ENCODE peak calls at places on chromosomes 4 and X, in ten cellular contexts. One of them, this sample, is unnamed.
A peak's percentile ranks its signal among the peaks of the same experiment; 100 is the strongest.

GRCh38 chrX:123962006-123962485 is 540 bp downstream of the STAG2 start:
- DNase-seq in nephron progenitor cell: no peak
- DNase-seq in mesothelial cell of epicardium: no peak
- DNase-seq in T-cell: peak; percentile 15
- DNase-seq in glutamatergic neuron: no peak
- DNase-seq in activated T-cell treated with anti-CD3 and anti-CD28 coated beads for 48 hours: no peak
- DNase-seq in neural crest cell: no peak
- DNase-seq in CD8-positive, alpha-beta T cell: no peak
- DNase-seq in GM23338: peak; percentile 59
- DNase-seq in GM03348: no peak
- DNase-seq in this sample: no peak

GRCh38 chr4:103150677-103151076 is 47.5 kb downstream of the CENPE start:
- DNase-seq in nephron progenitor cell: no peak
- DNase-seq in mesothelial cell of epicardium: no peak
- DNase-seq in T-cell: no peak
- DNase-seq in glutamatergic neuron: no peak
- DNase-seq in activated T-cell treated with anti-CD3 and anti-CD28 coated beads for 48 hours: no peak
- DNase-seq in neural crest cell: no peak
- DNase-seq in CD8-positive, alpha-beta T cell: no peak
- DNase-seq in GM23338: no peak
- DNase-seq in GM03348: peak; percentile 24
- DNase-seq in this sample: no peak

GRCh38 chr4:6988016-6988715 is 55.0 kb upstream of the TADA2B start:
- DNase-seq in nephron progenitor cell: no peak
- DNase-seq in mesothelial cell of epicardium: no peak
- DNase-seq in T-cell: no peak
- DNase-seq in glutamatergic neuron: no peak
- DNase-seq in activated T-cell treated with anti-CD3 and anti-CD28 coated beads for 48 hours: no peak
- DNase-seq in neural crest cell: no peak
- DNase-seq in CD8-positive, alpha-beta T cell: no peak
- DNase-seq in GM23338: no peak
- DNase-seq in GM03348: no peak
- DNase-seq in this sample: peak; percentile 23

GRCh38 chr4:150033937-150034336 is 44.3 kb upstream of the DCLK2 start:
- DNase-seq in nephron progenitor cell: no peak
- DNase-seq in mesothelial cell of epicardium: no peak
- DNase-seq in T-cell: no peak
- DNase-seq in glutamatergic neuron: no peak
- DNase-seq in activated T-cell treated with anti-CD3 and anti-CD28 coated beads for 48 hours: no peak
- DNase-seq in neural crest cell: no peak
- DNase-seq in CD8-positive, alpha-beta T cell: no peak
- DNase-seq in GM23338: no peak
- DNase-seq in GM03348: no peak
- DNase-seq in this sample: no peak

GRCh38 chr4:55498051-55498450 is 48.7 kb downstream of the CLOCK start:
- DNase-seq in nephron progenitor cell: no peak
- DNase-seq in mesothelial cell of epicardium: no peak
- DNase-seq in T-cell: no peak
- DNase-seq in glutamatergic neuron: no peak
- DNase-seq in activated T-cell treated with anti-CD3 and anti-CD28 coated beads for 48 hours: no peak
- DNase-seq in neural crest cell: no peak
- DNase-seq in CD8-positive, alpha-beta T cell: no peak
- DNase-seq in GM23338: no peak
- DNase-seq in GM03348: peak; percentile 22
- DNase-seq in this sample: no peak

GRCh38 chr4:93184093-93184492 is 644.5 kb upstream of the ATOH1 start:
- DNase-seq in nephron progenitor cell: no peak
- DNase-seq in mesothelial cell of epicardium: no peak
- DNase-seq in T-cell: no peak
- DNase-seq in glutamatergic neuron: no peak
- DNase-seq in activated T-cell treated with anti-CD3 and anti-CD28 coated beads for 48 hours: no peak
- DNase-seq in neural crest cell: no peak
- DNase-seq in CD8-positive, alpha-beta T cell: no peak
- DNase-seq in GM23338: no peak
- DNase-seq in GM03348: no peak
- DNase-seq in this sample: no peak

GRCh38 chr4:119715490-119716445 is 87.2 kb upstream of the PDE5A start:
- DNase-seq in nephron progenitor cell: no peak
- DNase-seq in mesothelial cell of epicardium: no peak
- DNase-seq in T-cell: no peak
- DNase-seq in glutamatergic neuron: no peak
- DNase-seq in activated T-cell treated with anti-CD3 and anti-CD28 coated beads for 48 hours: no peak
- DNase-seq in neural crest cell: no peak
- DNase-seq in CD8-positive, alpha-beta T cell: no peak
- DNase-seq in GM23338: no peak
- DNase-seq in GM03348: no peak
- DNase-seq in this sample: no peak

GRCh38 chrX:117063224-117063623 is 600.4 kb upstream of the CT83 start:
- DNase-seq in nephron progenitor cell: no peak
- DNase-seq in mesothelial cell of epicardium: no peak
- DNase-seq in T-cell: no peak
- DNase-seq in glutamatergic neuron: no peak
- DNase-seq in activated T-cell treated with anti-CD3 and anti-CD28 coated beads for 48 hours: no peak
- DNase-seq in neural crest cell: no peak
- DNase-seq in CD8-positive, alpha-beta T cell: no peak
- DNase-seq in GM23338: no peak
- DNase-seq in GM03348: no peak
- DNase-seq in this sample: no peak

GRCh38 chr4:3111461-3111860 is 37.0 kb downstream of the HTT start:
- DNase-seq in nephron progenitor cell: no peak
- DNase-seq in mesothelial cell of epicardium: no peak
- DNase-seq in T-cell: no peak
- DNase-seq in glutamatergic neuron: no peak
- DNase-seq in activated T-cell treated with anti-CD3 and anti-CD28 coated beads for 48 hours: no peak
- DNase-seq in neural crest cell: no peak
- DNase-seq in CD8-positive, alpha-beta T cell: no peak
- DNase-seq in GM23338: peak; percentile 15
- DNase-seq in GM03348: no peak
- DNase-seq in this sample: no peak

GRCh38 chrX:48508400-48509244 is at the start of gene PORCN:
- DNase-seq in nephron progenitor cell: peak; percentile 82
- DNase-seq in mesothelial cell of epicardium: peak; percentile 55
- DNase-seq in T-cell: peak; percentile 66
- DNase-seq in glutamatergic neuron: peak; percentile 81
- DNase-seq in activated T-cell treated with anti-CD3 and anti-CD28 coated beads for 48 hours: peak; percentile 78
- DNase-seq in neural crest cell: peak; percentile 56
- DNase-seq in CD8-positive, alpha-beta T cell: peak; percentile 80
- DNase-seq in GM23338: peak; percentile 79
- DNase-seq in GM03348: peak; percentile 95
- DNase-seq in this sample: peak; percentile 85

GRCh38 chrX:23332888-23333821 is 1.5 kb upstream of the PTCHD1 start:
- DNase-seq in nephron progenitor cell: peak; percentile 44
- DNase-seq in mesothelial cell of epicardium: no peak
- DNase-seq in T-cell: no peak
- DNase-seq in glutamatergic neuron: peak; percentile 19
- DNase-seq in activated T-cell treated with anti-CD3 and anti-CD28 coated beads for 48 hours: no peak
- DNase-seq in neural crest cell: peak; percentile 8
- DNase-seq in CD8-positive, alpha-beta T cell: no peak
- DNase-seq in GM23338: peak; percentile 20
- DNase-seq in GM03348: no peak
- DNase-seq in this sample: no peak

GRCh38 chr4:155799106-155799793 is 40.4 kb downstream of the GUCY1B1 start:
- DNase-seq in nephron progenitor cell: no peak
- DNase-seq in mesothelial cell of epicardium: no peak
- DNase-seq in T-cell: no peak
- DNase-seq in glutamatergic neuron: no peak
- DNase-seq in activated T-cell treated with anti-CD3 and anti-CD28 coated beads for 48 hours: no peak
- DNase-seq in neural crest cell: no peak
- DNase-seq in CD8-positive, alpha-beta T cell: no peak
- DNase-seq in GM23338: no peak
- DNase-seq in GM03348: peak; percentile 31
- DNase-seq in this sample: no peak

GRCh38 chr4:79212311-79212710 is 113.5 kb downstream of the NAA11 start:
- DNase-seq in nephron progenitor cell: no peak
- DNase-seq in mesothelial cell of epicardium: no peak
- DNase-seq in T-cell: no peak
- DNase-seq in glutamatergic neuron: no peak
- DNase-seq in activated T-cell treated with anti-CD3 and anti-CD28 coated beads for 48 hours: no peak
- DNase-seq in neural crest cell: no peak
- DNase-seq in CD8-positive, alpha-beta T cell: no peak
- DNase-seq in GM23338: no peak
- DNase-seq in GM03348: no peak
- DNase-seq in this sample: peak; percentile 75

GRCh38 chr4:183249854-183250253 is 70.2 kb downstream of the CLDN22 start:
- DNase-seq in nephron progenitor cell: no peak
- DNase-seq in mesothelial cell of epicardium: no peak
- DNase-seq in T-cell: no peak
- DNase-seq in glutamatergic neuron: no peak
- DNase-seq in activated T-cell treated with anti-CD3 and anti-CD28 coated beads for 48 hours: no peak
- DNase-seq in neural crest cell: no peak
- DNase-seq in CD8-positive, alpha-beta T cell: no peak
- DNase-seq in GM23338: peak; percentile 60
- DNase-seq in GM03348: peak; percentile 37
- DNase-seq in this sample: peak; percentile 51

GRCh38 chr4:41207330-41207831 is 7.0 kb downstream of the APBB2 start:
- DNase-seq in nephron progenitor cell: no peak
- DNase-seq in mesothelial cell of epicardium: no peak
- DNase-seq in T-cell: no peak
- DNase-seq in glutamatergic neuron: no peak
- DNase-seq in activated T-cell treated with anti-CD3 and anti-CD28 coated beads for 48 hours: no peak
- DNase-seq in neural crest cell: no peak
- DNase-seq in CD8-positive, alpha-beta T cell: no peak
- DNase-seq in GM23338: no peak
- DNase-seq in GM03348: peak; percentile 46
- DNase-seq in this sample: no peak

GRCh38 chr4:158172196-158172557 is 648 bp downstream of the GASK1B start:
- DNase-seq in nephron progenitor cell: no peak
- DNase-seq in mesothelial cell of epicardium: no peak
- DNase-seq in T-cell: no peak
- DNase-seq in glutamatergic neuron: no peak
- DNase-seq in activated T-cell treated with anti-CD3 and anti-CD28 coated beads for 48 hours: no peak
- DNase-seq in neural crest cell: no peak
- DNase-seq in CD8-positive, alpha-beta T cell: no peak
- DNase-seq in GM23338: no peak
- DNase-seq in GM03348: peak; percentile 7
- DNase-seq in this sample: no peak

GRCh38 chr4:112956458-112956857 is 93.0 kb upstream of the ANK2 start:
- DNase-seq in nephron progenitor cell: no peak
- DNase-seq in mesothelial cell of epicardium: no peak
- DNase-seq in T-cell: no peak
- DNase-seq in glutamatergic neuron: no peak
- DNase-seq in activated T-cell treated with anti-CD3 and anti-CD28 coated beads for 48 hours: no peak
- DNase-seq in neural crest cell: no peak
- DNase-seq in CD8-positive, alpha-beta T cell: no peak
- DNase-seq in GM23338: no peak
- DNase-seq in GM03348: no peak
- DNase-seq in this sample: no peak

GRCh38 chr4:148847544-148847943 is 405.3 kb upstream of the NR3C2 start:
- DNase-seq in nephron progenitor cell: no peak
- DNase-seq in mesothelial cell of epicardium: no peak
- DNase-seq in T-cell: no peak
- DNase-seq in glutamatergic neuron: no peak
- DNase-seq in activated T-cell treated with anti-CD3 and anti-CD28 coated beads for 48 hours: no peak
- DNase-seq in neural crest cell: no peak
- DNase-seq in CD8-positive, alpha-beta T cell: no peak
- DNase-seq in GM23338: no peak
- DNase-seq in GM03348: no peak
- DNase-seq in this sample: no peak

GRCh38 chr4:36944227-36944626 is 300.3 kb upstream of the NWD2 start:
- DNase-seq in nephron progenitor cell: no peak
- DNase-seq in mesothelial cell of epicardium: no peak
- DNase-seq in T-cell: no peak
- DNase-seq in glutamatergic neuron: no peak
- DNase-seq in activated T-cell treated with anti-CD3 and anti-CD28 coated beads for 48 hours: no peak
- DNase-seq in neural crest cell: no peak
- DNase-seq in CD8-positive, alpha-beta T cell: no peak
- DNase-seq in GM23338: no peak
- DNase-seq in GM03348: no peak
- DNase-seq in this sample: no peak

GRCh38 chr4:76736434-76736833 is 161.5 kb downstream of the SOWAHB start:
- DNase-seq in nephron progenitor cell: no peak
- DNase-seq in mesothelial cell of epicardium: no peak
- DNase-seq in T-cell: no peak
- DNase-seq in glutamatergic neuron: no peak
- DNase-seq in activated T-cell treated with anti-CD3 and anti-CD28 coated beads for 48 hours: no peak
- DNase-seq in neural crest cell: no peak
- DNase-seq in CD8-positive, alpha-beta T cell: no peak
- DNase-seq in GM23338: no peak
- DNase-seq in GM03348: peak; percentile 42
- DNase-seq in this sample: no peak